ENCODE peak calls at places on chromosomes 2 and 18, in nine cellular contexts. One of them, this sample, is unnamed.

GRCh38 chr2:133362061-133362476 is 206.2 kb downstream of the NCKAP5 start:
- DNase-seq in prostate gland: no peak
- DNase-seq in tibial nerve: no peak
- DNase-seq in spleen: no peak
- DNase-seq in A549: peak; percentile 9
- DNase-seq in erythroblast: no peak
- DNase-seq in IMR-90: peak; percentile 85
- DNase-seq in right lobe of liver: no peak
- DNase-seq in H54: no peak
- DNase-seq in this sample: no peak

GRCh38 chr2:634041-634440 is 43.2 kb downstream of the TMEM18 start:
- DNase-seq in erythroblast: no peak
- DNase-seq in H54: no peak
- DNase-seq in A549: no peak
- DNase-seq in right lobe of liver: no peak
- DNase-seq in tibial nerve: no peak
- DNase-seq in prostate gland: no peak
- DNase-seq in spleen: peak; percentile 61
- DNase-seq in IMR-90: no peak
- DNase-seq in this sample: no peak

GRCh38 chr2:39584283-39584972 is 81.3 kb upstream of the TMEM178A start:
- DNase-seq in spleen: no peak
- DNase-seq in IMR-90: peak; percentile 82
- DNase-seq in erythroblast: no peak
- DNase-seq in H54: no peak
- DNase-seq in tibial nerve: no peak
- DNase-seq in right lobe of liver: no peak
- DNase-seq in prostate gland: no peak
- DNase-seq in A549: no peak
- DNase-seq in this sample: no peak

GRCh38 chr2:56014075-56014730 is 90.6 kb upstream of the EFEMP1 start:
- DNase-seq in IMR-90: no peak
- DNase-seq in spleen: no peak
- DNase-seq in erythroblast: no peak
- DNase-seq in H54: no peak
- DNase-seq in right lobe of liver: no peak
- DNase-seq in prostate gland: no peak
- DNase-seq in A549: no peak
- DNase-seq in tibial nerve: no peak
- DNase-seq in this sample: no peak

GRCh38 chr2:174353004-174353403 is 18.2 kb downstream of the SP9 start:
- DNase-seq in spleen: no peak
- DNase-seq in IMR-90: no peak
- DNase-seq in tibial nerve: no peak
- DNase-seq in H54: no peak
- DNase-seq in right lobe of liver: no peak
- DNase-seq in prostate gland: no peak
- DNase-seq in erythroblast: no peak
- DNase-seq in A549: no peak
- DNase-seq in this sample: no peak

GRCh38 chr18:25561923-25562322 is 210.0 kb upstream of the ZNF521 start:
- DNase-seq in IMR-90: peak; percentile 33
- DNase-seq in tibial nerve: no peak
- DNase-seq in right lobe of liver: no peak
- DNase-seq in H54: peak; percentile 2
- DNase-seq in prostate gland: no peak
- DNase-seq in A549: peak; percentile 2
- DNase-seq in erythroblast: peak; percentile 40
- DNase-seq in spleen: no peak
- DNase-seq in this sample: no peak

GRCh38 chr18:35050004-35050623 is 8.9 kb downstream of the MAPRE2 start:
- DNase-seq in tibial nerve: no peak
- DNase-seq in A549: no peak
- DNase-seq in prostate gland: no peak
- DNase-seq in IMR-90: no peak
- DNase-seq in spleen: no peak
- DNase-seq in right lobe of liver: no peak
- DNase-seq in erythroblast: peak; percentile 34
- DNase-seq in H54: no peak
- DNase-seq in this sample: no peak

GRCh38 chr2:216796096-216796840 is 63.6 kb downstream of the TNP1 start:
- DNase-seq in spleen: no peak
- DNase-seq in prostate gland: no peak
- DNase-seq in erythroblast: no peak
- DNase-seq in IMR-90: no peak
- DNase-seq in right lobe of liver: no peak
- DNase-seq in A549: no peak
- DNase-seq in tibial nerve: no peak
- DNase-seq in H54: no peak
- DNase-seq in this sample: no peak

GRCh38 chr2:54603357-54603756 is 120.1 kb upstream of the EML6 start:
- DNase-seq in prostate gland: no peak
- DNase-seq in erythroblast: no peak
- DNase-seq in IMR-90: peak; percentile 22
- DNase-seq in right lobe of liver: no peak
- DNase-seq in A549: no peak
- DNase-seq in spleen: no peak
- DNase-seq in H54: no peak
- DNase-seq in tibial nerve: no peak
- DNase-seq in this sample: no peak

DNA sequence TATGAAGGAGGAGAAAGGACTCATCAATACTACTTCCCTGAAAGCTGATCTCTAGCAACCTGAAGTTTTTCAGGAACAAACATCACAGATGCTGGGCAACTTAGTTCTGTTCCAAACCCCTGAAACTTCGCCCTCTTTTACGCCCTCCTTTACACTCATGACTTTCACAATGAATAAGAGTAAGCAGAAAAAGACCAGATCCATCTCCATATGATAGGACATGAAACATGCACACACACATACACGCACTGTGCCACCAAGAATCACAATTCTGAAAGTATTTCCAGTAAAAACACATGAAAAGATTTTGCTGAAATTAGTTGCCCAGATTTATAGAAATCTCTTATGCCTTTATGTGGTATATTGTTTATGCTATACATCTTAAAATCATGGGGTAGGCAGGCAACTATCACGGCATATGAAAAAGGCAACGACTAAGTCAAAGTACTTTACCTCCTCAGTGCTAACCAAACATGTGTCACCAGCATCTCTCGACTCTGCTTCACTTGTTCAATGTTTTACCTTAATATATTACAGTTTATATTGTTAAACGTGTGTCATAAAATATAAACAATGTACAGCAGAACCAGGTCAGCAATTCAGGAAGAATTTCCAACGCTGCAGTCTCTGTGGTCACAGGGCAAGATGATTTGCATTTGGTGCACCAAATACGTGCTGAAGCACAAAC is 47.8 kb downstream of the NHEJ1 start:
- DNase-seq in erythroblast: no peak
- DNase-seq in H54: no peak
- DNase-seq in A549: no peak
- DNase-seq in right lobe of liver: no peak
- DNase-seq in prostate gland: no peak
- DNase-seq in IMR-90: no peak
- DNase-seq in spleen: no peak
- DNase-seq in tibial nerve: no peak
- DNase-seq in this sample: no peak
- TF ChIP-seq POLR2A in erythroblast: no peak
- TF ChIP-seq POLR2A in H54: no peak
- TF ChIP-seq POLR2A in A549: no peak
- TF ChIP-seq POLR2A in right lobe of liver: no peak
- TF ChIP-seq POLR2A in prostate gland: no peak
- TF ChIP-seq POLR2A in IMR-90: no peak
- TF ChIP-seq POLR2A in spleen: no peak
- TF ChIP-seq POLR2A in tibial nerve: no peak
- TF ChIP-seq POLR2A in this sample: no peak

GRCh38 chr18:812673-813404 is 797 bp upstream of the YES1 start:
- DNase-seq in A549: peak; percentile 70
- DNase-seq in spleen: peak; percentile 91
- DNase-seq in right lobe of liver: peak; percentile 79
- DNase-seq in tibial nerve: peak; percentile 51
- DNase-seq in H54: peak; percentile 56
- DNase-seq in prostate gland: peak; percentile 61
- DNase-seq in IMR-90: peak; percentile 82
- DNase-seq in erythroblast: peak; percentile 91
- DNase-seq in this sample: peak; percentile 82
- TF ChIP-seq POLR2A in A549: no peak
- TF ChIP-seq POLR2A in spleen: no peak
- TF ChIP-seq POLR2A in right lobe of liver: no peak
- TF ChIP-seq POLR2A in tibial nerve: peak; percentile 8
- TF ChIP-seq POLR2A in H54: no peak
- TF ChIP-seq POLR2A in prostate gland: no peak
- TF ChIP-seq POLR2A in IMR-90: peak; percentile 83
- TF ChIP-seq POLR2A in erythroblast: peak; percentile 66
- TF ChIP-seq POLR2A in this sample: no peak

GRCh38 chr2:101133492-101134101 is 17.6 kb downstream of the TBC1D8 start:
- DNase-seq in H54: no peak
- DNase-seq in right lobe of liver: no peak
- DNase-seq in tibial nerve: no peak
- DNase-seq in erythroblast: no peak
- DNase-seq in A549: no peak
- DNase-seq in spleen: no peak
- DNase-seq in IMR-90: no peak
- DNase-seq in prostate gland: no peak
- DNase-seq in this sample: no peak

GRCh38 chr2:101132202-101132601 is 19.0 kb downstream of the TBC1D8 start:
- DNase-seq in H54: no peak
- DNase-seq in spleen: no peak
- DNase-seq in right lobe of liver: no peak
- DNase-seq in A549: no peak
- DNase-seq in tibial nerve: no peak
- DNase-seq in prostate gland: no peak
- DNase-seq in erythroblast: no peak
- DNase-seq in IMR-90: no peak
- DNase-seq in this sample: no peak

GRCh38 chr2:101140237-101140636 is 10.9 kb downstream of the TBC1D8 start:
- DNase-seq in prostate gland: no peak
- DNase-seq in erythroblast: no peak
- DNase-seq in H54: no peak
- DNase-seq in right lobe of liver: no peak
- DNase-seq in IMR-90: no peak
- DNase-seq in spleen: no peak
- DNase-seq in A549: no peak
- DNase-seq in tibial nerve: no peak
- DNase-seq in this sample: no peak

GRCh38 chr2:101139495-101139894 is 11.7 kb downstream of the TBC1D8 start:
- DNase-seq in spleen: no peak
- DNase-seq in prostate gland: no peak
- DNase-seq in A549: no peak
- DNase-seq in IMR-90: no peak
- DNase-seq in right lobe of liver: no peak
- DNase-seq in H54: no peak
- DNase-seq in tibial nerve: no peak
- DNase-seq in erythroblast: no peak
- DNase-seq in this sample: no peak

DNA sequence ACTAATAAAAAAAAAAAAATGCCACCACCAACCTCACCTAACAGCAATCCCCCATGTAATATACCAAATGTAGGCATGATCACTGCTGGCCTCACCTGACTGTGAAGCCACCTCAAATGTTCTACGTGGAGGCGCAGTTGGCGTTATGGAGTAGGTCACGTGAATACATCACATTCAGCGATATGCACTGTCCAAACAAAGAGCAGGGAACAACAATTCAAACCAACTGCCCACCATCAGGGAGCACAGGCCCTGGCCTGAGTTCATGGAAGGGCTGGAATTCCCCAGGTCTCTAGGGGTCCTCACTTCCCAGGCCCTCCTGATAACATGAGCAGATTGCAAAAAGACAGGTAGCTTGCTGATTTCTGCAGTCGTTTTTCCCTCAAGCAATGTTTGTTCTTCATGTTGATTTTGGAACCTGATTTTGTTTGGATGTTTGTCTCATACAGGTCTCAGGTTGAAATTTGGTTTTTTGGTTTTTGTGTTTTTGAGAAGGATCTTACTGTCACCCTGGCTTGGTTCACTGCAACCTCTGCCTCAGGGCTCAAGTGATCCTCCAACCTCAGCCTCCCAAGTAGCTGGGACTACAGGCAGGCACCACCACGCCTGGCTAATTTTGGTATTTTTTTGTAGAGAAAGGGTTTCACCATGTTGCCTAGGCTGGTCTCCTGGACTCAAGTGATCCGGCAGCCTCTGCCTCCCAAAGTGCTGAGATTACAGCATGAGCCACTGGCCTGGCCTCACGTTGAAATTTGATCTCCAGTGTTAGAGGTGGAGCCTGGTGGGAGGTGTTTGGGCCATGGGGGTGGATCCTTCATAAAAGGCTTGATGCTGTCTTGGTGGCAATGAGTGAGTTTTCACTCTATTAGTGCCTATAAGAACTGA is 15.5 kb downstream of the TBC1D8 start:
- DNase-seq in prostate gland: no peak
- DNase-seq in IMR-90: no peak
- DNase-seq in erythroblast: no peak
- DNase-seq in right lobe of liver: peak; percentile 49
- DNase-seq in tibial nerve: no peak
- DNase-seq in A549: no peak
- DNase-seq in spleen: no peak
- DNase-seq in H54: no peak
- DNase-seq in this sample: no peak
- TF ChIP-seq POLR2A in prostate gland: no peak
- TF ChIP-seq POLR2A in IMR-90: no peak
- TF ChIP-seq POLR2A in erythroblast: no peak
- TF ChIP-seq POLR2A in right lobe of liver: peak; percentile 76
- TF ChIP-seq POLR2A in tibial nerve: no peak
- TF ChIP-seq POLR2A in A549: no peak
- TF ChIP-seq POLR2A in spleen: no peak
- TF ChIP-seq POLR2A in H54: no peak
- TF ChIP-seq POLR2A in this sample: no peak

GRCh38 chr2:24792874-24793751 is at the start of the genes CENPO and PTRHD1:
- DNase-seq in H54: peak; percentile 94
- DNase-seq in erythroblast: peak; percentile 99
- DNase-seq in A549: peak; percentile 99
- DNase-seq in right lobe of liver: peak; percentile 97
- DNase-seq in spleen: peak; percentile 99
- DNase-seq in prostate gland: peak; percentile 96
- DNase-seq in IMR-90: peak; percentile 96
- DNase-seq in tibial nerve: peak; percentile 89
- DNase-seq in this sample: peak; percentile 95
- TF ChIP-seq POLR2A in H54: peak; percentile 64
- TF ChIP-seq POLR2A in erythroblast: peak; percentile 81
- TF ChIP-seq POLR2A in A549: peak; percentile 90
- TF ChIP-seq POLR2A in right lobe of liver: peak; percentile 73
- TF ChIP-seq POLR2A in spleen: peak; percentile 45
- TF ChIP-seq POLR2A in prostate gland: peak; percentile 32
- TF ChIP-seq POLR2A in IMR-90: peak; percentile 79
- TF ChIP-seq POLR2A in tibial nerve: peak; percentile 46
- TF ChIP-seq POLR2A in this sample: peak; percentile 63

This sample was measured in uterus.